ENCODE peak calls at places on chromosomes 13 and 19, in four cellular contexts. R is pancreas, B is lower leg skin, Y is uterus. C is an unnamed sample.

GRCh38 chr19:48069435-48069834 is 25.6 kb upstream of the CABP5 start:
- DNase-seq in R (no peak), B (no peak), Y (no peak), C (no peak)

GRCh38 chr19:17328517-17329060 is 6.1 kb downstream of the ANO8 start:
- DNase-seq in Y (no peak), R (no peak), B (no peak), C (no peak)

GRCh38 chr13:78820541-78820940 is 161.6 kb upstream of the OBI1 start:
- DNase-seq in R (no peak), B (no peak), Y (no peak), C (no peak)

GRCh38 chr19:38285567-38285966 is 18.5 kb upstream of the C19orf33 start:
- DNase-seq in B (no peak), R (no peak), Y (no peak), C (no peak)

GRCh38 chr19:42067315-42067888 is 2.6 kb downstream of the GRIK5 start:
- DNase-seq in B (no peak), R (no peak), Y (no peak), C (no peak)

GRCh38 chr19:30310806-30311121 is 61.4 kb upstream of the ZNF536 start:
- DNase-seq in Y (no peak), R (no peak), B (no peak), C (no peak)

GRCh38 chr19:42281175-42282035 is 12.4 kb downstream of the CIC start:
- DNase-seq in Y (peak; percentile 75), B (peak; percentile 96), R (peak; percentile 69), C (peak; percentile 51)

GRCh38 chr19:13103961-13104847 is 1.5 kb upstream of the LYL1 start:
- DNase-seq in B (peak; percentile 93), R (no peak), Y (peak; percentile 51), C (no peak)

GRCh38 chr19:52957591-52957990 is 5.1 kb downstream of the ZNF816 start:
- DNase-seq in Y (no peak), R (no peak), B (peak; percentile 8), C (no peak)

GRCh38 chr13:99687728-99688397 is 186.6 kb downstream of the TM9SF2 start:
- DNase-seq in R (no peak), B (no peak), Y (no peak), C (no peak)

GRCh38 chr19:50492303-50493052 is 15.8 kb upstream of the GARIN5A start:
- DNase-seq in B (no peak), R (no peak), Y (peak; percentile 3), C (peak; percentile 38)

GRCh38 chr13:40624338-40624737 is 42.1 kb downstream of the FOXO1 start:
- DNase-seq in Y (no peak), B (no peak), R (no peak), C (no peak)

GRCh38 chr19:39940221-39940833 is 5.9 kb upstream of the FCGBP start:
- DNase-seq in R (no peak), B (no peak), Y (no peak), C (no peak)

GRCh38 chr13:26133286-26133685 is 81.5 kb upstream of the SHISA2 start:
- DNase-seq in B (no peak), R (no peak), Y (no peak), C (no peak)

GRCh38 chr13:26133851-26134250 is 82.0 kb upstream of the SHISA2 start:
- DNase-seq in R (no peak), Y (no peak), B (no peak), C (no peak)

GRCh38 chr13:26128676-26129075 is 76.9 kb upstream of the SHISA2 start:
- DNase-seq in Y (no peak), R (no peak), B (no peak), C (no peak)

DNA sequence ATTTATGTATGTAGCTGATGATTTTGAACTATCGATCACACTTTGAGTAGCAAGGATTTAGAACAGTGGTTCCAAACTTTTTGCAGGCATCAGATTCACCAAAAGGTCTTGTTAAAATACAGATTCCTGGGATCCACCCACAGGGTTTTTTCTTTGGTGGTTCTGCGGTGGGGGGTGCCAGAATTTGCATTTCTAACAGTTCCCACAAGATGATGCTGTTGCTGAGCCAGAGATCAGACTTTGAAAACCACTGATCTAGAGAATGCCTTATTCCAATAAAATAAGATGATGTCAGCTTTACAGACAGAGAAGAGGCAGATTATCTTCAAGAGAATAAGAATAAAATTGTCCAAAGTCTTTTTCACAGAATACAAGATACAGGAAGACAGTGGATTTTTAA is 80.9 kb upstream of the SHISA2 start:
- DNase-seq in Y (no peak), R (no peak), B (no peak), C (no peak)
- TF ChIP-seq CTCF in Y (no peak), R (no peak), B (no peak), C (no peak)

GRCh38 chr13:27427663-27428062 is 3.2 kb downstream of the GTF3A start:
- DNase-seq in R (no peak), Y (no peak), B (no peak), C (no peak)

GRCh38 chr13:27425151-27425917 is 915 bp downstream of the GTF3A start:
- DNase-seq in R (no peak), B (no peak), Y (no peak), C (no peak)

GRCh38 chr13:27424246-27425150 is at the start of gene GTF3A:
- DNase-seq in Y (peak; percentile 85), B (peak; percentile 95), R (peak; percentile 91), C (peak; percentile 83)

GRCh38 chr13:27428160-27428559 is 3.7 kb downstream of the GTF3A start:
- DNase-seq in Y (no peak), R (no peak), B (no peak), C (no peak)

GRCh38 chr13:27425918-27426630 is 1.7 kb downstream of the GTF3A start:
- DNase-seq in B (peak; percentile 93), Y (peak; percentile 39), R (peak; percentile 69), C (peak; percentile 70)
- TF ChIP-seq CTCF in B (no peak), Y (peak; percentile 25), R (peak; percentile 32), C (peak; percentile 20)

GRCh38 chr13:110507678-110508381 is 53.7 kb downstream of the RAB20 start:
- DNase-seq in R (peak; percentile 89), B (no peak), Y (no peak), C (peak; percentile 65)
- TF ChIP-seq CTCF in R (peak; percentile 34), B (no peak), Y (no peak), C (peak; percentile 24)

GRCh38 chr13:65913173-65913572 is 1317.0 kb downstream of the PCDH9 start:
- DNase-seq in B (no peak), Y (no peak), R (no peak), C (no peak)

GRCh38 chr13:65917731-65918130 is 1312.4 kb downstream of the PCDH9 start:
- DNase-seq in R (no peak), B (no peak), Y (no peak), C (no peak)

GRCh38 chr13:65911546-65912193 is 1318.5 kb downstream of the PCDH9 start:
- DNase-seq in Y (no peak), R (no peak), B (no peak), C (no peak)

GRCh38 chr13:65912516-65912915 is 1317.6 kb downstream of the PCDH9 start:
- DNase-seq in Y (no peak), B (no peak), R (no peak), C (no peak)

DNA sequence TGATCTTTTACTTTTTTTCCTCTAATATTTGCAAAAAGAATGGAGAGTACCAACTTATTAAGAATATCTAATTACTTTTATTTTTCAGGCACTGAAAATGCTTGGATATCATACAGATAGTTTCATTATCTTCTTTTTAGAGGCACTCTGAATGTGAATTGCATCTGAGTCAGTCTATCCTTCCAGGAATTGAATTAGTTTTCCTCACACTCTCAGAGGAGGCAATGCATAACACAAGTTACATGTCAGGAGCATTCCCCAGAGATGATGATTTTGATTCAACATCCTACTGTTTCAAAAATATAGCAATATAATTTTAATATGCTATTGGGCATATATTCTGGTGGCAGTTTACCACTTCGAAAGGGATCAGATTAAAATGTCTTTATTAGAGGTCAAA is 1315.4 kb downstream of the PCDH9 start:
- DNase-seq in R (no peak), Y (no peak), B (no peak), C (no peak)
- TF ChIP-seq CTCF in R (no peak), Y (no peak), B (no peak), C (no peak)

GRCh38 chr13:37769545-37769944 is 100.0 kb downstream of the TRPC4 start:
- DNase-seq in B (no peak), Y (no peak), R (no peak), C (no peak)

DNA sequence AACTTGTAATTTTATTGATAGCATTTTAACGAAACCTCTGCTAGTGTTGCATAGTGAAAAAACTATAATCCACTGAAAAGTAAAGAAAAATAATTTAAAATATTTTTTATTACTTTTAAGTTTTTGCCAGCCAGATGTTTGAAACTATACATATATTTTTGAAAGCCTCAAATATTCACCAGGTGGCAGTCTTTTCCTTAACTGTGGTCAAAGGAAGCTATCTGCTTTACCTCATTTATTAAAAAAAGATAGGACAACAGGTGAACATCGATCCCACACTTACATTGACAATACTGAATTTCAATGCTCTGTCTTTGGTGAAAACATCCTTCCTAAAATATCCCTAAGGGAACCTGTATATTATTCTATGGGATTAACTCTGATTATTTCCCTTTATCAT is 100.5 kb downstream of the TRPC4 start:
- DNase-seq in R (no peak), Y (no peak), B (no peak), C (no peak)
- TF ChIP-seq CTCF in R (no peak), Y (no peak), B (no peak), C (no peak)

GRCh38 chr13:27665333-27665732 is 43.6 kb downstream of the POLR1D start:
- DNase-seq in B (no peak), Y (no peak), R (no peak), C (no peak)
- TF ChIP-seq CTCF in B (no peak), Y (no peak), R (no peak), C (no peak)

GRCh38 chr13:101576977-101577376 is 124.5 kb downstream of the ITGBL1 start:
- DNase-seq in B (no peak), R (no peak), Y (no peak), C (no peak)
- TF ChIP-seq CTCF in B (no peak), R (no peak), Y (no peak), C (no peak)

GRCh38 chr13:44929691-44930090 is 59.6 kb downstream of the NUFIP1 start:
- DNase-seq in Y (no peak), R (no peak), B (no peak), C (no peak)
- TF ChIP-seq CTCF in Y (no peak), R (no peak), B (no peak), C (no peak)

DNA sequence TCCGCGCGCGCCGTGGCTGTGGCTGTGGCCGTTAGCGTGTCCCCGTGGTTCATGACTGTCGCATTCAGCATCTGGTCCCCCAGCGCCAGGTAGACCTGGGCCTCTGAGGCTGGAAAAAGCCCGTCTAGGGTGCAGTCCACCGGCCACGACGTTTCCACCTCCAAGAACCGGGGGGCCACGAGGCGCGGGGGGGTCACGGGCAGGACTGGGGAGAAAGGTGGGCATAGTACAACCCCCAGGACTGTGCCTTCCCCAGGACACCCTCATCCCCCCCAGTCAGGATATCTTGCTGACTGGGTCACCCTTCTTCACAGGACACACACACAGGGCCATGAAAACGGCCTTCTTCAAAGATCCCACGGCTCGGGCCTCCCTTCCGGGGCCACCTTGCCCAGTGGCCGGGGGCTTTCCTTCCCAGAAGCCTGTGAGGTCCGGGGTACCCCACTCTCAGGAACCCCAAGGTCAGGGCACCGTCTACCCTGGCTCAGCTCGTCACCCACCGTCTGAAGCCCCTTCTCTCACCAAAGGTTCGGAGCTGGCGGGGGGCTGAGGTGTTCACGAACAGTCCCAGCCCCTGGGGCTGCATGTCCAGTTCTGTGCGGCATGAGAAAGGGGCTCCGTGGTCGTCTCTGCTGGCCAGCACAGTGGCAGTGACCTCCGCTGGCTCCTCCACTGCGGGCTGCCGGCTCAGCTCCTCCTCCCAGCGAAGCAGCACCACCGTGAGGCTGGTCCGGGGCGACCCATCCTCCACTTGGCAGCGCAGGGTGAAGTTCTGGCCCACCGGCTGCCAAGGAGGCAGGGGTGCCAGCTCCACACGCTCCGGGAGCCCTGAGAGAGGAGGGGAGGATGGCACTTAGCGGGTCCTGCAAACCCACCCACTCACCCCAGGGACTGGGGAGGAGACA is 2.1 kb upstream of the RAVER1 start:
- DNase-seq in B (no peak), Y (no peak), R (no peak), C (no peak)
- TF ChIP-seq CTCF in B (no peak), Y (no peak), R (no peak), C (no peak)

C was measured in Calu3.